ENCODE peak calls at places on chromosomes 1 and 21, in ten cellular contexts. Y is ovary; J is tibial artery; G is CD8-positive, alpha-beta T cell; D is left ventricle myocardium inferior; I is uterus; A is esophagus squamous epithelium; F is stomach; M is neuronal stem cell; V is psoas muscle. C is an unnamed sample.

GRCh38 chr1:67888707-67889106 is 55.4 kb upstream of the GNG12 start:
- DNase-seq in M (peak; percentile 31), A (no peak), I (no peak), J (no peak), D (no peak), V (no peak), F (no peak), G (no peak), Y (no peak), C (no peak)

GRCh38 chr1:183241446-183241845 is 55.4 kb downstream of the LAMC2 start:
- DNase-seq in D (no peak), Y (no peak), J (no peak), F (no peak), A (no peak), I (no peak), V (no peak), M (no peak), G (no peak), C (no peak)

GRCh38 chr1:203126151-203126865 is 1.2 kb upstream of the ADORA1 start:
- DNase-seq in G (no peak), J (no peak), A (no peak), I (no peak), M (peak; percentile 18), Y (no peak), V (no peak), D (no peak), F (no peak), C (no peak)

GRCh38 chr1:1943834-1944570 is 24.9 kb upstream of the TMEM52 start:
- DNase-seq in Y (peak; percentile 45), F (peak; percentile 64), V (peak; percentile 76), M (peak; percentile 55), A (no peak), J (peak; percentile 55), G (peak; percentile 57), D (no peak), I (peak; percentile 46), C (no peak)

GRCh38 chr21:25960423-25960822 is 210.1 kb downstream of the APP start:
- DNase-seq in M (peak; percentile 11), A (no peak), Y (no peak), I (no peak), D (no peak), J (no peak), G (no peak), F (no peak), V (no peak), C (no peak)

GRCh38 chr1:29249951-29250581 is 13.7 kb downstream of the PTPRU start:
- DNase-seq in I (no peak), J (no peak), D (no peak), F (no peak), G (no peak), A (no peak), Y (no peak), M (no peak), V (no peak), C (no peak)

GRCh38 chr1:204871405-204872037 is 859 bp downstream of the NFASC start:
- DNase-seq in A (no peak), J (no peak), G (no peak), D (no peak), V (no peak), I (no peak), M (no peak), Y (no peak), F (no peak), C (no peak)

GRCh38 chr1:51859737-51860136 is 18.8 kb downstream of the NRDC start:
- DNase-seq in M (no peak), Y (no peak), J (no peak), V (no peak), I (no peak), D (no peak), A (no peak), F (no peak), G (no peak), C (no peak)

DNA sequence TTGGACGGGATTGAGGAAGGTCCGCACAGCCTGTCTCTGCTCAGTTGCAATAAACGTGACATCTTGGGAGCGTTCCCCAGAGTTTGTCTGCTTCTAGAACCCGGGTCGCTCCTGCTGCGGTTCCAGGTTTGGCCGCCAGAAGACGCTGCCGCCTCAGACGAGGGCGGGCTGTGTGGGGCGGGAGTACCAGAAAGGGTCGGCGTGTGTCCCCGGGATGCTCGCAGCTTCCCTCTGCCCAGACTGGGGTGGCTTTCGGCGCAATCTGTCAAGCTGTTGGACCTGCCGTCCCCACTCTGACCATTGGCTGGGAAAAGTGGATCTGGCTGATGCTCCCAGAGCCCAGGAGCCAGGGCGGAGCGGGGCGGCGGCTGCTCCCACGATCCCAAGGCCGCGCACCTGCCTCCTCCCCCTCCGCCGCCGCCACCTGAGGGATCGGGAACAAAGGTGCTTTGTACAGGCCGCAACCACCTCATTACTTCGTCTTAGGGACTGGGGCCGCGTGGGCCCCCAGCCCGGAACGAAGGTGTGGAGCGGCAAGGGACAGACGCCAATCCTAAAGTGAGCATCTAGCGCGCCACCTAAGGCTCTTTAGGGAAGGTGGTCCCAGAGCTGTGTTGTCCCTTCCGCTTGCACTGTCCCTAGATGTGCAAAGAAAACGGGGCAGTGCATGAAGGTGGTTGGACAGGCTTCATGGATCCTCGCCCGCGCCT is 683 bp upstream of the EFNA4 start:
- DNase-seq in A (no peak), F (peak; percentile 69), G (peak; percentile 81), I (peak; percentile 59), D (peak; percentile 55), M (peak; percentile 73), J (no peak), V (no peak), Y (peak; percentile 52), C (no peak)
- H3K4me1 ChIP-seq in A (peaks cover 31% of the 10 kb centered on the region), F (peaks cover 42% of the 10 kb centered on the region), G (peaks cover 33% of the 10 kb centered on the region), I (no peaks in the 10 kb centered on the region), D (peaks cover 50% of the 10 kb centered on the region), M (peaks cover 12% of the 10 kb centered on the region), J (peaks cover 37% of the 10 kb centered on the region), V (peaks cover 19% of the 10 kb centered on the region), Y (peaks cover 7% of the 10 kb centered on the region), C (peaks cover 18% of the 10 kb centered on the region)

DNA sequence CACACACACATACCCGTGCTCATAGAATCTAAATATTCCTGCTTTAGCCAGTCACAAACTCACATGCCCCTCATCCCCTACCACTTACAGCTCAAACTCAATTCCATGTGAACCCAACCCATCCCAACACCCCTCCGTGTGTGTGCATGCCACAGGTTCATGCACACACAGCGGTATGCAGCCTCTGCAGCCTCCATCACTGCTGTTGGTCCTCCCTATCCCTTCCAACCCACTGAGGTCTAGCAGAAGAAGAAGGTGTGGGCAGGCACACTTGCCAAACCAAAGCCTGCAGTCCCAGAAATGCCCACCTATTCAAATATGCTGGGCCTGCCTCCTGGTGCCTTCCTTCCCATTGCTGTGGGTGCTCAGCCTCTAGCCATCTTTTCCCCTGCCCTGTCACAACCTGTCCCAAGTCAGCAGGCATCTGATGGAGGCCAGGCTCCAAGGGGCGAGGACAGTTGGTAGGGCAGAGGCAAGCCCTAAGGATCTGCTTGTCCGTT is 26.2 kb downstream of the SLC2A1 start:
- DNase-seq in I (no peak), M (no peak), A (no peak), G (no peak), D (no peak), V (no peak), J (no peak), Y (no peak), F (no peak), C (no peak)
- H3K36me3 ChIP-seq in I (no peaks in the 10 kb centered on the region), M (peaks cover 90% of the 10 kb centered on the region), A (peaks cover 34% of the 10 kb centered on the region), G (peaks cover 35% of the 10 kb centered on the region), D (peaks cover 35% of the 10 kb centered on the region), V (no peaks in the 10 kb centered on the region), J (peaks cover 23% of the 10 kb centered on the region), Y (no peaks in the 10 kb centered on the region), F (peaks cover 34% of the 10 kb centered on the region), C (peaks cover 22% of the 10 kb centered on the region)

GRCh38 chr1:236645016-236645680 is 40.8 kb upstream of the HEATR1 start:
- DNase-seq in V (no peak), G (no peak), D (no peak), M (no peak), F (no peak), Y (no peak), I (no peak), J (no peak), A (no peak), C (no peak)

GRCh38 chr1:236636017-236636416 is 31.7 kb upstream of the HEATR1 start:
- DNase-seq in G (no peak), F (no peak), J (no peak), A (no peak), V (peak; percentile 77), Y (no peak), I (no peak), M (no peak), D (no peak), C (no peak)

GRCh38 chr1:236638935-236639334 is 34.6 kb upstream of the HEATR1 start:
- DNase-seq in I (no peak), V (no peak), M (no peak), A (no peak), J (no peak), Y (no peak), G (no peak), F (no peak), D (peak; percentile 18), C (no peak)

GRCh38 chr1:236642763-236643162 is 38.4 kb upstream of the HEATR1 start:
- DNase-seq in G (no peak), V (no peak), I (no peak), D (no peak), J (no peak), Y (no peak), M (no peak), A (no peak), F (no peak), C (no peak)

DNA sequence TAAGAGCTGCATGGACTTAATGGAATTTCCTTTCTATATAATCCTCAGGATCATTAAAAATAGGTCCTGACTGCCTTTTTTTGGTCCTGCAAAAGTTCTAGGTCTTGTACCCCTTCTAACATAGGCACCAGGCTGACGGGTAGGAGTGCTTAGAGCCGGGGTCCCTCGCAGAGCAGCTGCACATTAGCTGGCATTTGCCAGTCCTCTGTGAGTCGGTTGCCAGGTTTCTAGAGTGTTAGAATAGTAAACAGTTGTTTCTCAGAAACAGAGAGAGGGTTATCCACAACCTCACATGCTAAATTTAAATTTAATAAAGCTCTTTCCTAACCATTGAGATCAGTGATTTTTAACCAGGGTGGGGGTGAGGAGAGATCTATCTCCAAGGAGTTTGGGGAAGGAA is 35.4 kb upstream of the HEATR1 start:
- DNase-seq in I (no peak), J (no peak), Y (no peak), A (no peak), D (no peak), G (no peak), V (no peak), M (no peak), F (no peak), C (no peak)
- H3K27ac ChIP-seq in I (no peak overlapping the region), J (no peak overlapping the region), Y (no peak overlapping the region), A (no peak overlapping the region), D (peak overlapping the region; percentile 75), G (no peak overlapping the region), V (peak overlapping the region; percentile 73), M (no peak overlapping the region), F (no peak overlapping the region), C (no peak overlapping the region)

DNA sequence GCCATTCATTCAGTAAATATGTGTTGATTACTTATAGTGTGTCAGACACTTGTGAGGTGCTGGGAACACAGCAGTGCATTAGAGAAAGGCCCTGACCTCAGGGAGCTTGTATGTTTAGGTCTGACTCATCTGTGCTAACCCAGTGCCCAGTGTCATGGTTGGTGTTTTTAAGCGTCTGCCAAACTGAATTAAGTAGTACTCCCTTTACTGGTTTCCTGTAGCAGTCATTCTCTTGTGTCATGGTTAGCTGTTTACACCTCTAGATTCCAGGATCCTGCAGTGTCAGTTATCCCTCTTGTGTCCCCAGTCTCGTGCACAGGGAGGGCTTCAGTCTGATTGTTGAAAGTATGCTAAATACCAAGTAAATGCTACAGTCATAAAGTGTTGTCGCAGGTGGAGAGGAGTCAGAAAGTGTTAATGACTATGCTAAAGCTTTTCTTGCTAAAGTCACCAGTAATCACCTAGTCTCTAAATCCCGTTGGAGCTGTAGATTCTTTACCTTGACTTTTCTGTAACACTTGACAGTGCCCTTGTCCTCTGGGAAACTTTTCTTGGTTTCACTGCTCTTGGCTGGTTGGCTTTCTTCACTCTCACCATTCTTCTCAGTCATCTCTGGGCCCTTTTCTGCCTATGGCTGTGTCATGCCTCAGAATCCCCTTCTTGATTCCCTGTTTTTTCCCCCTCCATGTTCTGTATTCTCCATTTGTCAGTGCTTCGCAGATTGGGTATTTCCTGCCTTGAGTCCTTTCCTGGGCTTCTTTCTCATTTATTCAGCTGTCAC is 14.4 kb downstream of the UCK2 start:
- DNase-seq in G (no peak), A (no peak), F (no peak), V (no peak), Y (no peak), D (no peak), I (no peak), J (no peak), M (no peak), C (no peak)
- H3K4me1 ChIP-seq in G (peaks cover 12% of the 10 kb centered on the region), A (peaks cover 12% of the 10 kb centered on the region), F (peaks cover 39% of the 10 kb centered on the region), V (peaks cover 59% of the 10 kb centered on the region), Y (peaks cover 5% of the 10 kb centered on the region), D (peaks cover 32% of the 10 kb centered on the region), I (no peaks in the 10 kb centered on the region), J (peaks cover 9% of the 10 kb centered on the region), M (peaks cover 10% of the 10 kb centered on the region), C (peaks cover 5% of the 10 kb centered on the region)